ENCODE peak calls at places on chromosome 18, in five cellular contexts. X, H, T, K and Y are unnamed samples.

GRCh38 chr18:8553611-8553924 is 55.7 kb upstream of the RAB12 start:
- DNase-seq in K (no peak), X (no peak), T (no peak), H (no peak), Y (no peak)

GRCh38 chr18:13165636-13166423 is 52.7 kb upstream of the LDLRAD4 start:
- DNase-seq in H (no peak), T (no peak), X (no peak), K (no peak), Y (peak)

GRCh38 chr18:63267990-63268721 is 51.4 kb downstream of the BCL2 start:
- DNase-seq in T (no peak), H (no peak), X (no peak), K (no peak), Y (no peak)

GRCh38 chr18:72233106-72233505 is 311.0 kb downstream of the CBLN2 start:
- DNase-seq in H (no peak), K (no peak), X (no peak), T (no peak), Y (no peak)

GRCh38 chr18:40662898-40663437 is 1292.1 kb upstream of the PIK3C3 start:
- DNase-seq in H (no peak), K (no peak), X (no peak), T (no peak), Y (no peak)

GRCh38 chr18:44786697-44787096 is 106.0 kb downstream of the SETBP1 start:
- DNase-seq in K (no peak), X (no peak), H (no peak), T (no peak), Y (no peak)

GRCh38 chr18:40875101-40875500 is 1079.9 kb upstream of the PIK3C3 start:
- DNase-seq in T (no peak), X (no peak), K (no peak), H (no peak), Y (no peak)

GRCh38 chr18:7803956-7804469 is 236.9 kb downstream of the PTPRM start:
- DNase-seq in H (peak), K (no peak), T (no peak), X (no peak), Y (no peak)

GRCh38 chr18:62457830-62458229 is 65.0 kb upstream of the ZCCHC2 start:
- DNase-seq in H (no peak), K (no peak), T (no peak), X (no peak), Y (peak)

GRCh38 chr18:44654555-44654954 is 26.1 kb upstream of the SETBP1 start:
- DNase-seq in H (no peak), T (no peak), K (no peak), X (no peak), Y (no peak)

GRCh38 chr18:30359521-30359920 is 683.0 kb downstream of the DSC3 start:
- DNase-seq in T (no peak), X (no peak), H (no peak), K (no peak), Y (no peak)

GRCh38 chr18:25126751-25127150 is 225.2 kb downstream of the ZNF521 start:
- DNase-seq in X (no peak), T (no peak), H (no peak), K (no peak), Y (no peak)

GRCh38 chr18:23547806-23548205 is 38.5 kb downstream of the NPC1 start:
- DNase-seq in K (no peak), H (peak), X (no peak), T (no peak), Y (no peak)

GRCh38 chr18:67854340-67854739 is 337.8 kb upstream of the DSEL start:
- DNase-seq in T (no peak), K (no peak), X (no peak), H (no peak), Y (no peak)

GRCh38 chr18:45839415-45840395 is 14.2 kb downstream of the SIGLEC15 start:
- DNase-seq in T (peak), H (peak), X (no peak), K (no peak), Y (peak)

GRCh38 chr18:51098082-51098481 is 68.1 kb downstream of the SMAD4 start:
- DNase-seq in H (no peak), T (no peak), K (no peak), X (no peak), Y (no peak)
- H3K27ac ChIP-seq in H (no peak), T (no peak), K (no peak), X (no peak), Y (no peak)

DNA sequence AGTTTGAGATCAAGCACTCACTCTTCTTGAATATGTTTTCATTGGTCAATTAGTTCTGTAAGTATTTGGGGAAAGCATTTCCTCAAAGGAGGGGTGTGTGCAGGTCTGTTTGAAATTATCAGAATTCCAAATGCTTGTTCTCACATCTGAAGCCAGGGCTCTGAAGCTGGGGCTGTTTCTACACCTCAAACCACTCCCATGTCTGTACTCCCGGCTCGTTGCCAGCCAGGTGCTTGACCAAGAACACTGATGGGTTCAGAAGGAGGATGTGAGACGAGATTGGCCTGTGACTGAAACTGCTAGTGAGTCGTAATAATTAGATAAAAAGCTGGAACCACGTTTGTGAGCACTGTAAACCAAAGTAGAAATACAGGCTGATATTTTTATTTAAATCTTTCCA is 356.5 kb upstream of the SALL3 start:
- DNase-seq in T (no peak), X (no peak), H (no peak), K (no peak), Y (no peak)
- TF ChIP-seq CREB1 in T (no peak), X (no peak), H (no peak), K (no peak), Y (no peak)

DNA sequence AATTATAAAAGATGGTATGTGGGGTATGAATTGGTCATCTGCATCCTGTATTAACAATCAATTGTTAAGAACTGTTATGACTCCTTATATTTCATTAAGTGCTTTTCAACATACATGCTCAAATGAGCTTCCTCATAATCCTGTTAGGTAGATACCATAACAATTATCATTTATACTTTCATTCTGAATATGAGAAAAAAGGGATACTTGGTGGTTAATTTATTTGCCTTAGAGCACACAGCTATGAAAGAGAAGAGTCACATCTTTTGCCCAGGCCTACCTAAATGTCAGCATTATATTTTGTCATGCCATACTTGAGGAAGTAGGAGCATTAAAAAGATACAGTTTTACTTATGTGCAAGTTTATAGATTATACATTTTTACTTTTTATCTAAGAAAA is 169.6 kb downstream of the TCF4 start:
- DNase-seq in X (no peak), T (no peak), K (no peak), H (no peak), Y (no peak)
- H3K27ac ChIP-seq in X (no peak), T (no peak), K (no peak), H (no peak), Y (no peak)

GRCh38 chr18:58195278-58195721 is 151.3 kb downstream of the NEDD4L start:
- DNase-seq in T (no peak), K (no peak), H (no peak), X (no peak), Y (peak)
- TF ChIP-seq CREB1 in T (no peak), K (no peak), H (no peak), X (no peak), Y (no peak)

GRCh38 chr18:34929336-34929780 is 111.9 kb upstream of the MAPRE2 start:
- DNase-seq in X (no peak), K (no peak), T (peak), H (peak), Y (no peak)
- H3K27ac ChIP-seq in X (no peak), K (no peak), T (no peak), H (peak), Y (no peak)

GRCh38 chr18:77267957-77268356 is 18.3 kb downstream of the GALR1 start:
- DNase-seq in K (no peak), T (no peak), X (no peak), H (no peak), Y (no peak)

GRCh38 chr18:77271720-77272481 is 22.3 kb downstream of the GALR1 start:
- DNase-seq in K (no peak), T (no peak), X (no peak), H (no peak), Y (peak)
- TF ChIP-seq CREB1 in K (no peak), T (no peak), X (no peak), H (no peak), Y (no peak)